ENCODE peak calls at places on chromosomes 2 and 18, in eight cellular contexts. H, Z, G, N, F, X, A and S are unnamed samples.

GRCh38 chr2:117997872-117998454 is 15.9 kb downstream of the CCDC93 start:
- DNase-seq in X (no peak), N (no peak), G (no peak), Z (no peak), A (no peak), H (no peak), F (no peak), S (no peak)

GRCh38 chr2:239774142-239774462 is 251.0 kb downstream of the NDUFA10 start:
- DNase-seq in G (peak; percentile 4), N (no peak), F (no peak), X (no peak), H (no peak), Z (no peak), A (no peak), S (peak; percentile 34)

GRCh38 chr2:188314314-188315054 is 22.8 kb downstream of the GULP1 start:
- DNase-seq in F (no peak), A (no peak), G (no peak), H (no peak), Z (no peak), N (no peak), X (no peak), S (no peak)

GRCh38 chr2:124254621-124255020 is 229.5 kb downstream of the CNTNAP5 start:
- DNase-seq in X (no peak), G (no peak), A (no peak), Z (no peak), H (no peak), F (no peak), N (no peak), S (no peak)

GRCh38 chr2:180196419-180196977 is 189.4 kb upstream of the CWC22 start:
- DNase-seq in N (no peak), G (no peak), A (no peak), H (no peak), X (no peak), Z (no peak), F (no peak), S (no peak)

GRCh38 chr2:218962859-218963492 is 3.5 kb downstream of the CDK5R2 start:
- DNase-seq in N (no peak), H (peak; percentile 59), A (no peak), Z (peak; percentile 51), X (peak; percentile 79), F (no peak), G (peak; percentile 62), S (no peak)

GRCh38 chr2:44751754-44752479 is 189.6 kb upstream of the SIX3 start:
- DNase-seq in Z (no peak), A (peak; percentile 75), N (no peak), F (no peak), G (no peak), H (no peak), X (peak; percentile 51), S (no peak)

GRCh38 chr2:8604262-8604661 is 77.6 kb upstream of the ID2 start:
- DNase-seq in X (no peak), A (no peak), N (no peak), Z (no peak), F (no peak), H (no peak), G (no peak), S (no peak)

GRCh38 chr2:142220901-142221300 is 90.1 kb upstream of the LRP1B start:
- DNase-seq in H (no peak), F (no peak), Z (no peak), G (no peak), X (no peak), N (no peak), A (no peak), S (no peak)

GRCh38 chr2:11829947-11830707 is 83.7 kb downstream of the LPIN1 start:
- DNase-seq in G (peak; percentile 64), Z (peak; percentile 50), N (peak; percentile 96), F (peak; percentile 71), X (peak; percentile 88), H (peak; percentile 96), A (no peak), S (peak; percentile 84)

GRCh38 chr2:106314427-106314826 is 120.3 kb upstream of the UXS1 start:
- DNase-seq in G (no peak), Z (no peak), A (peak; percentile 12), N (no peak), F (no peak), X (no peak), H (no peak), S (no peak)

GRCh38 chr2:53632714-53633113 is 134.9 kb upstream of the CHAC2 start:
- DNase-seq in A (peak; percentile 29), N (no peak), G (no peak), X (no peak), F (no peak), H (no peak), Z (no peak), S (no peak)

GRCh38 chr2:172859821-172860707 is 124.4 kb downstream of the RAPGEF4 start:
- DNase-seq in Z (no peak), X (no peak), F (no peak), N (no peak), A (no peak), G (no peak), H (no peak), S (no peak)

GRCh38 chr18:13451661-13452447 is 233.3 kb downstream of the LDLRAD4 start:
- DNase-seq in X (no peak), A (no peak), H (no peak), Z (no peak), F (peak; percentile 58), N (no peak), G (peak; percentile 21), S (peak; percentile 58)

GRCh38 chr18:36312806-36313395 is 15.4 kb downstream of the FHOD3 start:
- DNase-seq in G (no peak), N (no peak), F (no peak), X (no peak), Z (no peak), H (no peak), A (no peak), S (no peak)

GRCh38 chr18:76494541-76495403 is at the start of gene ZNF516:
- DNase-seq in A (no peak), Z (no peak), G (peak; percentile 45), X (no peak), N (no peak), H (peak; percentile 25), F (peak; percentile 77), S (no peak)

GRCh38 chr2:134136702-134137101 is 117.2 kb upstream of the MGAT5 start:
- DNase-seq in X (peak; percentile 13), A (no peak), H (no peak), F (no peak), Z (no peak), N (no peak), G (peak; percentile 58), S (no peak)
- TF ChIP-seq POLR2A in X (no peak), A (no peak), H (no peak), F (no peak), Z (no peak), N (no peak), G (no peak), S (no peak)

GRCh38 chr2:240933048-240933965 is 27.2 kb downstream of the CROCC2 start:
- DNase-seq in G (peak; percentile 19), N (no peak), F (peak; percentile 59), Z (peak; percentile 7), H (no peak), A (no peak), X (no peak), S (peak; percentile 59)

GRCh38 chr2:240936106-240936505 is 30.0 kb downstream of the CROCC2 start:
- DNase-seq in Z (no peak), X (no peak), G (no peak), A (no peak), H (no peak), N (no peak), F (peak; percentile 46), S (peak; percentile 21)

GRCh38 chr2:240933966-240934700 is 28.0 kb downstream of the CROCC2 start:
- DNase-seq in N (no peak), G (peak; percentile 24), F (peak; percentile 58), Z (peak; percentile 8), X (no peak), A (no peak), H (no peak), S (peak; percentile 47)

GRCh38 chr2:240934701-240935100 is 28.6 kb downstream of the CROCC2 start:
- DNase-seq in N (no peak), H (no peak), X (no peak), Z (peak; percentile 5), F (no peak), A (no peak), G (peak; percentile 18), S (peak; percentile 40)

GRCh38 chr2:240935101-240935876 is 29.2 kb downstream of the CROCC2 start:
- DNase-seq in A (no peak), X (no peak), F (peak; percentile 45), H (no peak), Z (peak; percentile 4), G (peak; percentile 19), N (no peak), S (peak; percentile 40)
- TF ChIP-seq EP300 in A (no peak), X (no peak), F (no peak), H (no peak), Z (no peak), G (no peak), N (no peak), S (no peak)

GRCh38 chr2:225793736-225794550 is 394.4 kb downstream of the NYAP2 start:
- DNase-seq in G (no peak), Z (no peak), X (no peak), A (no peak), F (no peak), H (no peak), N (no peak), S (no peak)
- TF ChIP-seq POLR2AphosphoS5 in G (no peak), Z (no peak), X (no peak), A (no peak), F (no peak), H (no peak), N (no peak), S (no peak)

DNA sequence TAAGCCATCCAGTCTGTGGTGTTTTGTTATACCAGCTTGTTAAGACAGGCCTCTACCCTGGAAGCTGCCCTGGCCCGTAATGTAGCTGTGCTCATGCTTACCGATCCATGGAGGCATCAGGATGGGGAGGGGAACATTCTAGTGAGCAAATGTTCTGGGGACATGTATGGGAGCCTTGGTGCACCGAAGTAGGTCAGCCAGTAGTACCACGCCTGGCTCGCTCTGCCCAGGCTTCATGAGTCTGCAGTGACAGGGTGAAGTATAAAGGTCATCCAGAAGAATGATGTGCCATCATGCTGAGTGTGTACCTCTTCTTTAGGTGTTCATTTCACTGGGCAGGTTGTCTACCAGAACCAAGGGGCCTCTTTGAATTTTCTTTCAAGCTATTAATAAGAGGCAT is 16.3 kb downstream of the RASGRP3 start:
- DNase-seq in H (no peak), X (no peak), F (no peak), Z (no peak), G (no peak), A (no peak), N (no peak), S (no peak)
- TF ChIP-seq POLR2A in H (no peak), X (no peak), F (no peak), Z (no peak), G (no peak), A (no peak), N (peak; percentile 36), S (no peak)

DNA sequence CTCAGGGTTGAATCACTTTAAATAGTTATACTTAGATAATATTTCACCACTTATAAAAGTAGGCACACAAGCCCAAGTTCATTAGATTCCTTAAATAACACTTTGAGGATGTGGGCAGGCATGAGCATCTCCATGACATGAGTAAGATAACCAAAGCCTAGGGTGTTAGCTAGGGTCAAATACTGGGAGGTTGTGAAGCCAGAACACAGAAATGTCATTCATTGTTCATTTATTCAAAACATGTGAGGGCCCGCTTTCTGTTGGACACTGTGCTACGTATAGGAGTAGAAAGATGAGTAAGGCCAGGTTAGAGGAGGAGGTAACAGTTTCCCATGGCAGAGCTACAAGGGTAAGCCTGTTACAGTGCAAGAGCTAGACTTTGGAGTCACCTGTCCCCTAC is 93.5 kb upstream of the NEDD4L start:
- DNase-seq in F (no peak), H (no peak), G (no peak), Z (no peak), X (no peak), N (no peak), A (no peak), S (no peak)
- TF ChIP-seq EP300 in F (no peak), H (no peak), G (no peak), Z (no peak), X (no peak), N (no peak), A (no peak), S (no peak)